ENCODE peak calls at places on chromosomes 1 and 21, in nine cellular contexts. One of them, this sample, is unnamed.

GRCh38 chr1:22071511-22071910 is 19.0 kb downstream of the CDC42 start:
- DNase-seq in dorsolateral prefrontal cortex: no peak
- DNase-seq in neural progenitor cell: no peak
- DNase-seq in BJ: no peak
- DNase-seq in prostate gland: no peak
- DNase-seq in cardiac muscle cell: peak
- DNase-seq in activated B cell treated with CpG ODN at 0.5 μM for 24 hours: no peak
- DNase-seq in fibroblast of pulmonary artery: no peak
- DNase-seq in body of pancreas: no peak
- DNase-seq in this sample: no peak

GRCh38 chr1:116571215-116571919 is 541 bp upstream of the CD58 start:
- DNase-seq in dorsolateral prefrontal cortex: no peak
- DNase-seq in neural progenitor cell: peak
- DNase-seq in BJ: no peak
- DNase-seq in prostate gland: no peak
- DNase-seq in cardiac muscle cell: no peak
- DNase-seq in activated B cell treated with CpG ODN at 0.5 μM for 24 hours: no peak
- DNase-seq in fibroblast of pulmonary artery: no peak
- DNase-seq in body of pancreas: no peak
- DNase-seq in this sample: peak

GRCh38 chr1:228648647-228649383 is 86.5 kb upstream of the RHOU start:
- DNase-seq in dorsolateral prefrontal cortex: no peak
- DNase-seq in neural progenitor cell: no peak
- DNase-seq in BJ: no peak
- DNase-seq in prostate gland: no peak
- DNase-seq in cardiac muscle cell: no peak
- DNase-seq in activated B cell treated with CpG ODN at 0.5 μM for 24 hours: no peak
- DNase-seq in fibroblast of pulmonary artery: no peak
- DNase-seq in body of pancreas: no peak
- DNase-seq in this sample: no peak

GRCh38 chr1:8194481-8195227 is 123.3 kb upstream of the SLC45A1 start:
- DNase-seq in dorsolateral prefrontal cortex: no peak
- DNase-seq in neural progenitor cell: no peak
- DNase-seq in BJ: no peak
- DNase-seq in prostate gland: peak
- DNase-seq in cardiac muscle cell: no peak
- DNase-seq in activated B cell treated with CpG ODN at 0.5 μM for 24 hours: no peak
- DNase-seq in fibroblast of pulmonary artery: peak
- DNase-seq in body of pancreas: no peak
- DNase-seq in this sample: no peak

GRCh38 chr1:68293122-68293521 is 60.8 kb upstream of the WLS start:
- DNase-seq in dorsolateral prefrontal cortex: no peak
- DNase-seq in neural progenitor cell: peak
- DNase-seq in BJ: no peak
- DNase-seq in prostate gland: no peak
- DNase-seq in cardiac muscle cell: peak
- DNase-seq in activated B cell treated with CpG ODN at 0.5 μM for 24 hours: no peak
- DNase-seq in fibroblast of pulmonary artery: peak
- DNase-seq in body of pancreas: no peak
- DNase-seq in this sample: peak

GRCh38 chr1:46606255-46606965 is 2.3 kb upstream of the MKNK1 start:
- DNase-seq in dorsolateral prefrontal cortex: no peak
- DNase-seq in neural progenitor cell: no peak
- DNase-seq in BJ: no peak
- DNase-seq in prostate gland: no peak
- DNase-seq in cardiac muscle cell: no peak
- DNase-seq in activated B cell treated with CpG ODN at 0.5 μM for 24 hours: no peak
- DNase-seq in fibroblast of pulmonary artery: no peak
- DNase-seq in body of pancreas: no peak
- DNase-seq in this sample: no peak

GRCh38 chr21:45283611-45284455 is 3.9 kb downstream of the POFUT2 start:
- DNase-seq in dorsolateral prefrontal cortex: peak
- DNase-seq in neural progenitor cell: no peak
- DNase-seq in BJ: no peak
- DNase-seq in prostate gland: no peak
- DNase-seq in cardiac muscle cell: no peak
- DNase-seq in activated B cell treated with CpG ODN at 0.5 μM for 24 hours: no peak
- DNase-seq in fibroblast of pulmonary artery: no peak
- DNase-seq in body of pancreas: no peak
- DNase-seq in this sample: no peak

GRCh38 chr1:230163205-230163604 is 96.2 kb downstream of the GALNT2 start:
- DNase-seq in dorsolateral prefrontal cortex: no peak
- DNase-seq in neural progenitor cell: no peak
- DNase-seq in BJ: peak
- DNase-seq in prostate gland: no peak
- DNase-seq in cardiac muscle cell: peak
- DNase-seq in activated B cell treated with CpG ODN at 0.5 μM for 24 hours: no peak
- DNase-seq in fibroblast of pulmonary artery: peak
- DNase-seq in body of pancreas: no peak
- DNase-seq in this sample: no peak

GRCh38 chr1:212609701-212610574 is 1.4 kb downstream of the ATF3 start:
- DNase-seq in dorsolateral prefrontal cortex: no peak
- DNase-seq in neural progenitor cell: no peak
- DNase-seq in BJ: no peak
- DNase-seq in prostate gland: peak
- DNase-seq in cardiac muscle cell: no peak
- DNase-seq in activated B cell treated with CpG ODN at 0.5 μM for 24 hours: no peak
- DNase-seq in fibroblast of pulmonary artery: no peak
- DNase-seq in body of pancreas: peak
- DNase-seq in this sample: no peak
- TF ChIP-seq CTCF in dorsolateral prefrontal cortex: peak
- TF ChIP-seq CTCF in neural progenitor cell: no peak
- TF ChIP-seq CTCF in BJ: no peak
- TF ChIP-seq CTCF in prostate gland: no peak
- TF ChIP-seq CTCF in cardiac muscle cell: no peak
- TF ChIP-seq CTCF in activated B cell treated with CpG ODN at 0.5 μM for 24 hours: no peak
- TF ChIP-seq CTCF in fibroblast of pulmonary artery: no peak
- TF ChIP-seq CTCF in body of pancreas: no peak
- TF ChIP-seq CTCF in this sample: no peak

GRCh38 chr1:179815642-179816041 is 62.0 kb downstream of the TOR1AIP2 start:
- DNase-seq in dorsolateral prefrontal cortex: no peak
- DNase-seq in neural progenitor cell: no peak
- DNase-seq in BJ: no peak
- DNase-seq in prostate gland: no peak
- DNase-seq in cardiac muscle cell: no peak
- DNase-seq in activated B cell treated with CpG ODN at 0.5 μM for 24 hours: no peak
- DNase-seq in fibroblast of pulmonary artery: no peak
- DNase-seq in body of pancreas: no peak
- DNase-seq in this sample: no peak

GRCh38 chr1:179817056-179817455 is 60.5 kb downstream of the TOR1AIP2 start:
- DNase-seq in dorsolateral prefrontal cortex: no peak
- DNase-seq in neural progenitor cell: no peak
- DNase-seq in BJ: no peak
- DNase-seq in prostate gland: no peak
- DNase-seq in cardiac muscle cell: no peak
- DNase-seq in activated B cell treated with CpG ODN at 0.5 μM for 24 hours: no peak
- DNase-seq in fibroblast of pulmonary artery: no peak
- DNase-seq in body of pancreas: no peak
- DNase-seq in this sample: no peak

GRCh38 chr1:179817789-179818188 is 59.8 kb downstream of the TOR1AIP2 start:
- DNase-seq in dorsolateral prefrontal cortex: no peak
- DNase-seq in neural progenitor cell: no peak
- DNase-seq in BJ: peak
- DNase-seq in prostate gland: no peak
- DNase-seq in cardiac muscle cell: peak
- DNase-seq in activated B cell treated with CpG ODN at 0.5 μM for 24 hours: no peak
- DNase-seq in fibroblast of pulmonary artery: peak
- DNase-seq in body of pancreas: peak
- DNase-seq in this sample: no peak

GRCh38 chr1:179818260-179818659 is 59.3 kb downstream of the TOR1AIP2 start:
- DNase-seq in dorsolateral prefrontal cortex: no peak
- DNase-seq in neural progenitor cell: no peak
- DNase-seq in BJ: no peak
- DNase-seq in prostate gland: no peak
- DNase-seq in cardiac muscle cell: no peak
- DNase-seq in activated B cell treated with CpG ODN at 0.5 μM for 24 hours: no peak
- DNase-seq in fibroblast of pulmonary artery: no peak
- DNase-seq in body of pancreas: no peak
- DNase-seq in this sample: no peak

GRCh38 chr1:179816196-179816960 is 61.2 kb downstream of the TOR1AIP2 start:
- DNase-seq in dorsolateral prefrontal cortex: no peak
- DNase-seq in neural progenitor cell: no peak
- DNase-seq in BJ: no peak
- DNase-seq in prostate gland: no peak
- DNase-seq in cardiac muscle cell: peak
- DNase-seq in activated B cell treated with CpG ODN at 0.5 μM for 24 hours: no peak
- DNase-seq in fibroblast of pulmonary artery: no peak
- DNase-seq in body of pancreas: peak
- DNase-seq in this sample: no peak
- TF ChIP-seq CTCF in dorsolateral prefrontal cortex: no peak
- TF ChIP-seq CTCF in neural progenitor cell: no peak
- TF ChIP-seq CTCF in BJ: no peak
- TF ChIP-seq CTCF in prostate gland: no peak
- TF ChIP-seq CTCF in cardiac muscle cell: no peak
- TF ChIP-seq CTCF in activated B cell treated with CpG ODN at 0.5 μM for 24 hours: no peak
- TF ChIP-seq CTCF in fibroblast of pulmonary artery: no peak
- TF ChIP-seq CTCF in body of pancreas: no peak
- TF ChIP-seq CTCF in this sample: no peak

GRCh38 chr1:52367272-52367671 is 1.3 kb upstream of the CC2D1B start:
- DNase-seq in dorsolateral prefrontal cortex: no peak
- DNase-seq in neural progenitor cell: no peak
- DNase-seq in BJ: no peak
- DNase-seq in prostate gland: no peak
- DNase-seq in cardiac muscle cell: no peak
- DNase-seq in activated B cell treated with CpG ODN at 0.5 μM for 24 hours: no peak
- DNase-seq in fibroblast of pulmonary artery: no peak
- DNase-seq in body of pancreas: no peak
- DNase-seq in this sample: no peak

GRCh38 chr1:52366517-52366827 is 467 bp upstream of the CC2D1B start:
- DNase-seq in dorsolateral prefrontal cortex: no peak
- DNase-seq in neural progenitor cell: no peak
- DNase-seq in BJ: no peak
- DNase-seq in prostate gland: no peak
- DNase-seq in cardiac muscle cell: no peak
- DNase-seq in activated B cell treated with CpG ODN at 0.5 μM for 24 hours: no peak
- DNase-seq in fibroblast of pulmonary artery: no peak
- DNase-seq in body of pancreas: no peak
- DNase-seq in this sample: no peak

GRCh38 chr1:52365746-52366516 is at the start of gene CC2D1B:
- DNase-seq in dorsolateral prefrontal cortex: peak
- DNase-seq in neural progenitor cell: peak
- DNase-seq in BJ: peak
- DNase-seq in prostate gland: peak
- DNase-seq in cardiac muscle cell: peak
- DNase-seq in activated B cell treated with CpG ODN at 0.5 μM for 24 hours: peak
- DNase-seq in fibroblast of pulmonary artery: peak
- DNase-seq in body of pancreas: peak
- DNase-seq in this sample: peak

GRCh38 chr1:52365091-52365745 is 787 bp downstream of the CC2D1B start:
- DNase-seq in dorsolateral prefrontal cortex: peak
- DNase-seq in neural progenitor cell: peak
- DNase-seq in BJ: peak
- DNase-seq in prostate gland: peak
- DNase-seq in cardiac muscle cell: peak
- DNase-seq in activated B cell treated with CpG ODN at 0.5 μM for 24 hours: no peak
- DNase-seq in fibroblast of pulmonary artery: peak
- DNase-seq in body of pancreas: peak
- DNase-seq in this sample: no peak

GRCh38 chr1:52368383-52369172 is 2.6 kb upstream of the CC2D1B start:
- DNase-seq in dorsolateral prefrontal cortex: peak
- DNase-seq in neural progenitor cell: peak
- DNase-seq in BJ: no peak
- DNase-seq in prostate gland: peak
- DNase-seq in cardiac muscle cell: peak
- DNase-seq in activated B cell treated with CpG ODN at 0.5 μM for 24 hours: peak
- DNase-seq in fibroblast of pulmonary artery: peak
- DNase-seq in body of pancreas: peak
- DNase-seq in this sample: peak
- TF ChIP-seq CTCF in dorsolateral prefrontal cortex: no peak
- TF ChIP-seq CTCF in neural progenitor cell: peak
- TF ChIP-seq CTCF in BJ: peak
- TF ChIP-seq CTCF in prostate gland: no peak
- TF ChIP-seq CTCF in cardiac muscle cell: peak
- TF ChIP-seq CTCF in activated B cell treated with CpG ODN at 0.5 μM for 24 hours: no peak
- TF ChIP-seq CTCF in fibroblast of pulmonary artery: peak
- TF ChIP-seq CTCF in body of pancreas: peak
- TF ChIP-seq CTCF in this sample: no peak

GRCh38 chr1:212451416-212452322 is 18.9 kb downstream of the NENF start:
- DNase-seq in dorsolateral prefrontal cortex: peak
- DNase-seq in neural progenitor cell: no peak
- DNase-seq in BJ: no peak
- DNase-seq in prostate gland: no peak
- DNase-seq in cardiac muscle cell: no peak
- DNase-seq in activated B cell treated with CpG ODN at 0.5 μM for 24 hours: no peak
- DNase-seq in fibroblast of pulmonary artery: no peak
- DNase-seq in body of pancreas: no peak
- DNase-seq in this sample: no peak

GRCh38 chr1:212453156-212453857 is 20.6 kb downstream of the NENF start:
- DNase-seq in dorsolateral prefrontal cortex: no peak
- DNase-seq in neural progenitor cell: no peak
- DNase-seq in BJ: no peak
- DNase-seq in prostate gland: no peak
- DNase-seq in cardiac muscle cell: no peak
- DNase-seq in activated B cell treated with CpG ODN at 0.5 μM for 24 hours: no peak
- DNase-seq in fibroblast of pulmonary artery: no peak
- DNase-seq in body of pancreas: no peak
- DNase-seq in this sample: no peak

GRCh38 chr1:212454741-212455140 is 22.0 kb downstream of the NENF start:
- DNase-seq in dorsolateral prefrontal cortex: no peak
- DNase-seq in neural progenitor cell: no peak
- DNase-seq in BJ: no peak
- DNase-seq in prostate gland: no peak
- DNase-seq in cardiac muscle cell: no peak
- DNase-seq in activated B cell treated with CpG ODN at 0.5 μM for 24 hours: no peak
- DNase-seq in fibroblast of pulmonary artery: no peak
- DNase-seq in body of pancreas: no peak
- DNase-seq in this sample: no peak

GRCh38 chr1:212450331-212450881 is 17.7 kb downstream of the NENF start:
- DNase-seq in dorsolateral prefrontal cortex: peak
- DNase-seq in neural progenitor cell: peak
- DNase-seq in BJ: no peak
- DNase-seq in prostate gland: no peak
- DNase-seq in cardiac muscle cell: no peak
- DNase-seq in activated B cell treated with CpG ODN at 0.5 μM for 24 hours: no peak
- DNase-seq in fibroblast of pulmonary artery: no peak
- DNase-seq in body of pancreas: no peak
- DNase-seq in this sample: no peak

DNA sequence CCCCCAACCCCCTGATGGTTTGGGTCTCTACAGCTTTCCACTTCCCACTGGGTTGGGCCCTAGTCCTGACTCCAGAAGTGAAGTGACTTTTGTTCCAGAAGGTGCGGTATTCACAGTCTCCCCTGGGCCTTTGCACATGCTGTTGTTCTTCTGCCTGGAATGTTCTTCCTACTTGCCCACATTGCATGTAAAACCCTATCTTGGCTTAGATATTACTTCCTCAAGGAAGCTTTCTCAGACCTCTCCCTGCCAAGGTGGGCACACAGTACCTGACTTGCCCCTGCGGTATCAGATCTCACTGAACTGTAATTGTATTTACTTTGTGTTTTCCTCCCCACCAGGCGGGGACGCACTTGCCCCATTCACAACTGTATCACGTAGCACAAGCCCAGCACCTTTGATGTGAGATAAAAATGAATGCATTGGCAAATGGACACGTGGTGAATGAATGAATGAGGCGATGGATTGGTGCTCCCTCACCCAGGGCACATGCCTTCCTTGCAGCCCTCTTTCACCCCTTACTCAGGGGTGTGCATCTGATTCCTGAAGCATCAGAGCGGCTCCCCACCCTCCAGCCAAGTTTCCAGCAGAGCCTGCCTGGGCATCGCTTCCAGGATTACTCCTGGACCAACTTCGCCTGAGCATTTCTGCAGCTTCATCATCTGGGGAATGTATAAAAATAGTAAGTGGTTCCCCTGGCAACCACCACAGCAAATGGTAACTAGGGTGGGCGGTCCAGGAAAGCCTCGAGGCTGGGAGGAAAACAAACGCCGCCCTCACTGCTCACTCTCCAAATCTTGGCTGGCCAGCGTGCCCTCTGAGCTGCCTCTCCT is 19.8 kb downstream of the NENF start:
- DNase-seq in dorsolateral prefrontal cortex: peak
- DNase-seq in neural progenitor cell: no peak
- DNase-seq in BJ: peak
- DNase-seq in prostate gland: no peak
- DNase-seq in cardiac muscle cell: peak
- DNase-seq in activated B cell treated with CpG ODN at 0.5 μM for 24 hours: no peak
- DNase-seq in fibroblast of pulmonary artery: peak
- DNase-seq in body of pancreas: no peak
- DNase-seq in this sample: no peak
- TF ChIP-seq CTCF in dorsolateral prefrontal cortex: no peak
- TF ChIP-seq CTCF in neural progenitor cell: no peak
- TF ChIP-seq CTCF in BJ: no peak
- TF ChIP-seq CTCF in prostate gland: no peak
- TF ChIP-seq CTCF in cardiac muscle cell: no peak
- TF ChIP-seq CTCF in activated B cell treated with CpG ODN at 0.5 μM for 24 hours: no peak
- TF ChIP-seq CTCF in fibroblast of pulmonary artery: no peak
- TF ChIP-seq CTCF in body of pancreas: no peak
- TF ChIP-seq CTCF in this sample: no peak

This sample was measured in endothelial cell.